ENCODE peak calls at places on chromosomes 2 and 18, in five cellular contexts. D is left lung; Y is activated T-cell treated with anti-CD3 and anti-CD28 coated beads, Interleukin-2, amount 50 U/mL, for 4 hours; S is GM23248; P is stimulated activated CD4-positive, alpha-beta T cell treated with anti-CD3 and anti-CD28 coated beads, Interleukin-4, amount 100 ng/mL, for 48 hours. H is an unnamed sample.

GRCh38 chr2:200317975-200318374 is 11.5 kb downstream of the SPATS2L start:
- DNase-seq in S (no peak), D (no peak), Y (no peak), P (no peak), H (no peak)

GRCh38 chr2:86017901-86018896 is 87.5 kb downstream of the POLR1A start:
- DNase-seq in P (no peak), D (peak; percentile 87), Y (no peak), S (no peak), H (peak; percentile 56)

GRCh38 chr2:152499411-152499810 is 164.4 kb downstream of the FMNL2 start:
- DNase-seq in S (peak; percentile 22), Y (no peak), D (no peak), P (no peak), H (no peak)

GRCh38 chr2:174436351-174436750 is 40.8 kb downstream of the SCRN3 start:
- DNase-seq in P (no peak), S (no peak), Y (no peak), D (no peak), H (no peak)

GRCh38 chr2:127175821-127176354 is 44.2 kb downstream of the CYP27C1 start:
- DNase-seq in D (no peak), S (peak; percentile 94), P (no peak), Y (no peak), H (no peak)

GRCh38 chr2:24471662-24472061 is 19.4 kb upstream of the NCOA1 start:
- DNase-seq in D (no peak), P (no peak), S (peak; percentile 4), Y (no peak), H (no peak)

GRCh38 chr2:110157153-110157793 is 41.7 kb upstream of the MALL start:
- DNase-seq in Y (no peak), D (no peak), S (peak; percentile 83), P (no peak), H (no peak)

GRCh38 chr18:76827205-76827885 is 5.0 kb downstream of the ZNF236 start:
- DNase-seq in D (no peak), P (no peak), Y (no peak), S (peak; percentile 64), H (no peak)

GRCh38 chr18:79395761-79396404 is at the start of gene NFATC1:
- DNase-seq in Y (peak; percentile 89), P (peak; percentile 83), D (peak; percentile 87), S (peak; percentile 92), H (peak; percentile 72)

GRCh38 chr2:230930149-230930780 is 5.2 kb upstream of the GPR55 start:
- DNase-seq in P (no peak), D (no peak), Y (no peak), S (no peak), H (no peak)

GRCh38 chr2:126774761-126775160 is 118.8 kb downstream of the GYPC start:
- DNase-seq in Y (no peak), D (no peak), S (no peak), P (no peak), H (no peak)

GRCh38 chr2:45706028-45706427 is 54.6 kb downstream of the PRKCE start:
- DNase-seq in Y (no peak), S (peak; percentile 60), D (no peak), P (no peak), H (no peak)

GRCh38 chr2:224008702-224009261 is 30.3 kb downstream of the SERPINE2 start:
- DNase-seq in P (no peak), D (no peak), Y (no peak), S (peak; percentile 20), H (no peak)

GRCh38 chr18:7319161-7319560 is 88.3 kb downstream of the LRRC30 start:
- DNase-seq in S (no peak), Y (no peak), P (no peak), D (no peak), H (no peak)

GRCh38 chr2:173355132-173355865 is 627 bp downstream of the CDCA7 start:
- DNase-seq in S (peak; percentile 70), P (peak; percentile 27), D (peak; percentile 86), Y (no peak), H (no peak)

GRCh38 chr2:119756837-119757236 is 2.9 kb upstream of the PTPN4 start:
- DNase-seq in S (peak; percentile 96), Y (peak; percentile 23), P (peak; percentile 43), D (peak; percentile 44), H (peak; percentile 82)

GRCh38 chr2:171523339-171523931 is 1.2 kb downstream of the CYBRD1 start:
- DNase-seq in S (peak; percentile 91), P (no peak), D (peak; percentile 90), Y (no peak), H (peak; percentile 76)

GRCh38 chr18:58847383-58848071 is 17.1 kb upstream of the ZNF532 start:
- DNase-seq in D (no peak), P (no peak), Y (no peak), S (no peak), H (peak; percentile 49)

GRCh38 chr18:23205980-23206379 is 70.7 kb downstream of the CABLES1 start:
- DNase-seq in Y (no peak), S (no peak), P (no peak), D (no peak), H (no peak)

GRCh38 chr2:202034249-202035088 is 814 bp downstream of the FZD7 start:
- DNase-seq in Y (no peak), D (peak; percentile 82), P (no peak), S (peak; percentile 83), H (no peak)